ENCODE peak calls at places on chromosomes 11 and 22, in four cellular contexts. One of them, this sample, is unnamed. For H3K4me1, the result is how much of the 10 kb centered on the place peaks cover.

GRCh38 chr11:2444301-2445106 is at the start of the genes KCNQ1 and TRPM5:
- DNase-seq in A549: peak
- DNase-seq in NT2/D1: no peak
- DNase-seq in heart right ventricle: peak
- DNase-seq in this sample: no peak

GRCh38 chr11:93986716-93987115 is 34.4 kb upstream of the HEPHL1 start:
- DNase-seq in A549: peak
- DNase-seq in NT2/D1: no peak
- DNase-seq in heart right ventricle: no peak
- DNase-seq in this sample: no peak

GRCh38 chr22:37961062-37961461 is 7.6 kb downstream of the POLR2F start:
- DNase-seq in A549: no peak
- DNase-seq in NT2/D1: no peak
- DNase-seq in heart right ventricle: no peak
- DNase-seq in this sample: no peak

GRCh38 chr22:44330727-44331660 is 18.2 kb upstream of the SHISAL1 start:
- DNase-seq in A549: no peak
- DNase-seq in NT2/D1: no peak
- DNase-seq in heart right ventricle: no peak
- DNase-seq in this sample: no peak

GRCh38 chr22:36022162-36022561 is 6.5 kb downstream of the RBFOX2 start:
- DNase-seq in A549: no peak
- DNase-seq in NT2/D1: no peak
- DNase-seq in heart right ventricle: no peak
- DNase-seq in this sample: no peak

GRCh38 chr22:27771637-27772369 is 29.8 kb downstream of the MN1 start:
- DNase-seq in A549: no peak
- DNase-seq in NT2/D1: no peak
- DNase-seq in heart right ventricle: no peak
- DNase-seq in this sample: no peak

GRCh38 chr22:36433318-36434231 is 45.8 kb upstream of the MYH9 start:
- DNase-seq in A549: no peak
- DNase-seq in NT2/D1: no peak
- DNase-seq in heart right ventricle: no peak
- DNase-seq in this sample: no peak

GRCh38 chr11:33742249-33742851 is 6.1 kb upstream of the CD59 start:
- DNase-seq in A549: no peak
- DNase-seq in NT2/D1: no peak
- DNase-seq in heart right ventricle: no peak
- DNase-seq in this sample: no peak

GRCh38 chr11:19380375-19380774 is 139.6 kb upstream of the E2F8 start:
- DNase-seq in A549: peak
- DNase-seq in NT2/D1: no peak
- DNase-seq in heart right ventricle: no peak
- DNase-seq in this sample: no peak

GRCh38 chr11:17580271-17580670 is 33.2 kb downstream of the OTOG start:
- DNase-seq in A549: no peak
- DNase-seq in NT2/D1: no peak
- DNase-seq in heart right ventricle: no peak
- DNase-seq in this sample: no peak

GRCh38 chr11:1770528-1770927 is 6.8 kb upstream of the CTSD start:
- DNase-seq in A549: no peak
- DNase-seq in NT2/D1: no peak
- DNase-seq in heart right ventricle: no peak
- DNase-seq in this sample: no peak

GRCh38 chr22:26648761-26649363 is 8.5 kb upstream of the MIAT start:
- DNase-seq in A549: no peak
- DNase-seq in NT2/D1: no peak
- DNase-seq in heart right ventricle: no peak
- DNase-seq in this sample: no peak

GRCh38 chr11:129375731-129376657 is at the start of gene BARX2:
- DNase-seq in A549: peak
- DNase-seq in NT2/D1: peak
- DNase-seq in heart right ventricle: no peak
- DNase-seq in this sample: no peak

GRCh38 chr11:31779268-31779879 is 31.7 kb downstream of the PAX6 start:
- DNase-seq in A549: no peak
- DNase-seq in NT2/D1: no peak
- DNase-seq in heart right ventricle: no peak
- DNase-seq in this sample: no peak

GRCh38 chr22:21961886-21962654 is 9.4 kb upstream of the PPM1F start:
- DNase-seq in A549: peak
- DNase-seq in NT2/D1: no peak
- DNase-seq in heart right ventricle: no peak
- DNase-seq in this sample: no peak

GRCh38 chr11:108122166-108122628 is 830 bp downstream of the ACAT1 start:
- DNase-seq in A549: peak
- DNase-seq in NT2/D1: no peak
- DNase-seq in heart right ventricle: no peak
- DNase-seq in this sample: no peak

GRCh38 chr22:38465673-38466490 is 2.0 kb upstream of the KDELR3 start:
- DNase-seq in A549: no peak
- DNase-seq in NT2/D1: no peak
- DNase-seq in heart right ventricle: no peak
- DNase-seq in this sample: no peak

GRCh38 chr11:116374085-116374484 is 398.7 kb downstream of the BUD13 start:
- DNase-seq in A549: no peak
- DNase-seq in NT2/D1: no peak
- DNase-seq in heart right ventricle: no peak
- DNase-seq in this sample: no peak

GRCh38 chr22:37623075-37624016 is 14.7 kb downstream of the GGA1 start:
- DNase-seq in A549: peak
- DNase-seq in NT2/D1: no peak
- DNase-seq in heart right ventricle: peak
- DNase-seq in this sample: no peak

GRCh38 chr22:32378703-32379272 is 21.1 kb downstream of the RFPL3 start:
- DNase-seq in A549: peak
- DNase-seq in NT2/D1: peak
- DNase-seq in heart right ventricle: no peak
- DNase-seq in this sample: no peak

GRCh38 chr11:842370-843002 is at the start of the genes POLR2L and TSPAN4:
- DNase-seq in A549: peak
- DNase-seq in NT2/D1: peak
- DNase-seq in heart right ventricle: peak
- DNase-seq in this sample: peak

GRCh38 chr11:96199563-96200025 is 143.4 kb downstream of the MAML2 start:
- DNase-seq in A549: no peak
- DNase-seq in NT2/D1: no peak
- DNase-seq in heart right ventricle: no peak
- DNase-seq in this sample: no peak
- H3K4me1 ChIP-seq in A549: under half
- H3K4me1 ChIP-seq in NT2/D1: under half
- H3K4me1 ChIP-seq in heart right ventricle: under half
- H3K4me1 ChIP-seq in this sample: under half

GRCh38 chr22:39958916-39959639 is 1.1 kb upstream of the TMA7B start:
- DNase-seq in A549: no peak
- DNase-seq in NT2/D1: no peak
- DNase-seq in heart right ventricle: no peak
- DNase-seq in this sample: no peak
- H3K4me1 ChIP-seq in A549: under half
- H3K4me1 ChIP-seq in NT2/D1: under half
- H3K4me1 ChIP-seq in heart right ventricle: under half
- H3K4me1 ChIP-seq in this sample: under half

GRCh38 chr11:62880231-62880802 is 379 bp upstream of the SLC3A2 start:
- DNase-seq in A549: peak
- DNase-seq in NT2/D1: no peak
- DNase-seq in heart right ventricle: peak
- DNase-seq in this sample: no peak
- H3K4me1 ChIP-seq in A549: under half
- H3K4me1 ChIP-seq in NT2/D1: under half
- H3K4me1 ChIP-seq in heart right ventricle: half or more
- H3K4me1 ChIP-seq in this sample: under half

GRCh38 chr11:61761440-61762163 is 9.2 kb downstream of the MYRF start:
- DNase-seq in A549: no peak
- DNase-seq in NT2/D1: no peak
- DNase-seq in heart right ventricle: no peak
- DNase-seq in this sample: no peak
- H3K4me1 ChIP-seq in A549: half or more
- H3K4me1 ChIP-seq in NT2/D1: half or more
- H3K4me1 ChIP-seq in heart right ventricle: under half
- H3K4me1 ChIP-seq in this sample: under half

GRCh38 chr11:75029836-75030631 is 41.3 kb downstream of the NEU3 start:
- DNase-seq in A549: no peak
- DNase-seq in NT2/D1: no peak
- DNase-seq in heart right ventricle: no peak
- DNase-seq in this sample: no peak
- H3K4me1 ChIP-seq in A549: under half
- H3K4me1 ChIP-seq in NT2/D1: under half
- H3K4me1 ChIP-seq in heart right ventricle: under half
- H3K4me1 ChIP-seq in this sample: under half

GRCh38 chr11:121449123-121449522 is 3.0 kb upstream of the SORL1 start:
- DNase-seq in A549: no peak
- DNase-seq in NT2/D1: no peak
- DNase-seq in heart right ventricle: no peak
- DNase-seq in this sample: no peak
- H3K4me1 ChIP-seq in A549: under half
- H3K4me1 ChIP-seq in NT2/D1: under half
- H3K4me1 ChIP-seq in heart right ventricle: under half
- H3K4me1 ChIP-seq in this sample: under half

GRCh38 chr11:35514481-35514880 is 10.9 kb downstream of the PAMR1 start:
- DNase-seq in A549: no peak
- DNase-seq in NT2/D1: no peak
- DNase-seq in heart right ventricle: no peak
- DNase-seq in this sample: no peak

GRCh38 chr11:35515224-35515623 is 10.2 kb downstream of the PAMR1 start:
- DNase-seq in A549: no peak
- DNase-seq in NT2/D1: no peak
- DNase-seq in heart right ventricle: no peak
- DNase-seq in this sample: no peak

GRCh38 chr11:35517481-35517880 is 7.9 kb downstream of the PAMR1 start:
- DNase-seq in A549: no peak
- DNase-seq in NT2/D1: no peak
- DNase-seq in heart right ventricle: no peak
- DNase-seq in this sample: no peak

GRCh38 chr11:35518766-35519165 is 6.7 kb downstream of the PAMR1 start:
- DNase-seq in A549: no peak
- DNase-seq in NT2/D1: no peak
- DNase-seq in heart right ventricle: no peak
- DNase-seq in this sample: no peak

DNA sequence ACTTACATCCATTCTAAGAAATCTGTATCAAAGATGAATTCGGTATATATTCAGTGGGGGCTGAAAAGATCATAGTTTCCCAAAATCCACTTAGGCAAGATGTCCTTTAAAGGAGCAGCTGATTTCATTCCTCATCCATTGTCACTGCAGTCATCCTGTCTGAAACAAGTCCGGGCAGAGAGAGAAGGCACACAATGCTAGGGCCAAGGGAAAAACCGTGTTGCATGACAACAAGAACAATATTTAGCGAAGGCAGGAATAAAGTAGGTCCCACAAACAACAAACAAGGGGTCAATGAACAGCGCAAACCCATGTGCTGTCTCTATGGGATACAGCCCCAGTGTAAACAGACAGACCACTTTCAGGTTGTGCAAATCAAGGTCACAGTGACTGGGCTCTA is 9.1 kb downstream of the PAMR1 start:
- DNase-seq in A549: no peak
- DNase-seq in NT2/D1: no peak
- DNase-seq in heart right ventricle: no peak
- DNase-seq in this sample: no peak
- H3K4me1 ChIP-seq in A549: under half
- H3K4me1 ChIP-seq in NT2/D1: under half
- H3K4me1 ChIP-seq in heart right ventricle: under half
- H3K4me1 ChIP-seq in this sample: under half

GRCh38 chr11:75333807-75334140 is 17.7 kb downstream of the ARRB1 start:
- DNase-seq in A549: no peak
- DNase-seq in NT2/D1: no peak
- DNase-seq in heart right ventricle: no peak
- DNase-seq in this sample: no peak
- H3K4me1 ChIP-seq in A549: under half
- H3K4me1 ChIP-seq in NT2/D1: under half
- H3K4me1 ChIP-seq in heart right ventricle: half or more
- H3K4me1 ChIP-seq in this sample: half or more

DNA sequence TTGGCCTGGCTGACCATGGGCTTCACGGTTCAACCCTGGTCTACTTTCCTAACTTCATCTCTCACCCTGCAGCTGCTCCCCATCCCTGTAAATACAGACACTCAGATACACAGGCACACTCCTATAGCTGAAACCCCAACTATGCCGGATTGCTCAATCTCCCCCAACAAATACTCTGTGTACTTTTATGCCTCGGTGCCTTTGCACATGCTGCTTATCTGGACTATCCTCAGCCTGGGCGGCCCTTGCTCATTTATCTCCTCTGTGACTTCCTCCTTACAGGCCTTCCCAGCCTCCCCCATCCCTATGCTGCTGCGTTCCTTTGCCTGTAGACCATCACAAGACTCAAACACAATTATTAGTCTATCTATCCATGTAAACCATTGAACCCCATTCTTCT is 76.6 kb downstream of the PKNOX2 start:
- DNase-seq in A549: no peak
- DNase-seq in NT2/D1: no peak
- DNase-seq in heart right ventricle: no peak
- DNase-seq in this sample: no peak
- H3K4me1 ChIP-seq in A549: under half
- H3K4me1 ChIP-seq in NT2/D1: under half
- H3K4me1 ChIP-seq in heart right ventricle: under half
- H3K4me1 ChIP-seq in this sample: under half

This sample was measured in tibial nerve.